ENCODE peak calls at places on chromosomes 16 and 17, in four cellular contexts. One of them, this sample, is unnamed.

GRCh38 chr16:16000685-16001084 is 51.3 kb downstream of the ABCC1 start:
- DNase-seq in heart left ventricle: no peak
- DNase-seq in tibial nerve: no peak
- DNase-seq in cardiac fibroblast: no peak
- DNase-seq in this sample: no peak

GRCh38 chr17:47315451-47316266 is 8.1 kb upstream of the EFCAB13 start:
- DNase-seq in heart left ventricle: no peak
- DNase-seq in tibial nerve: no peak
- DNase-seq in cardiac fibroblast: peak
- DNase-seq in this sample: peak

GRCh38 chr16:73020409-73020884 is 27.5 kb downstream of the ZFHX3 start:
- DNase-seq in heart left ventricle: peak
- DNase-seq in tibial nerve: peak
- DNase-seq in cardiac fibroblast: peak
- DNase-seq in this sample: peak

GRCh38 chr17:46722662-46723285 is 95.7 kb downstream of the WNT3 start:
- DNase-seq in heart left ventricle: no peak
- DNase-seq in tibial nerve: no peak
- DNase-seq in cardiac fibroblast: no peak
- DNase-seq in this sample: no peak

GRCh38 chr16:29852654-29853053 is 10.4 kb downstream of the CDIPT start:
- DNase-seq in heart left ventricle: peak
- DNase-seq in tibial nerve: no peak
- DNase-seq in cardiac fibroblast: peak
- DNase-seq in this sample: peak

GRCh38 chr16:78660795-78661194 is 561.3 kb downstream of the WWOX start:
- DNase-seq in heart left ventricle: no peak
- DNase-seq in tibial nerve: no peak
- DNase-seq in cardiac fibroblast: no peak
- DNase-seq in this sample: no peak

GRCh38 chr16:55035037-55035436 is 104.4 kb downstream of the IRX5 start:
- DNase-seq in heart left ventricle: peak
- DNase-seq in tibial nerve: no peak
- DNase-seq in cardiac fibroblast: peak
- DNase-seq in this sample: no peak

GRCh38 chr17:40035162-40035559 is 19.0 kb downstream of the MED24 start:
- DNase-seq in heart left ventricle: no peak
- DNase-seq in tibial nerve: no peak
- DNase-seq in cardiac fibroblast: peak
- DNase-seq in this sample: peak

GRCh38 chr16:78742501-78743283 is 643.2 kb downstream of the WWOX start:
- DNase-seq in heart left ventricle: peak
- DNase-seq in tibial nerve: peak
- DNase-seq in cardiac fibroblast: no peak
- DNase-seq in this sample: peak

GRCh38 chr17:46831573-46832305 is 13.2 kb upstream of the WNT3 start:
- DNase-seq in heart left ventricle: no peak
- DNase-seq in tibial nerve: no peak
- DNase-seq in cardiac fibroblast: no peak
- DNase-seq in this sample: no peak

GRCh38 chr17:1273492-1274242 is 3.4 kb downstream of the BHLHA9 start:
- DNase-seq in heart left ventricle: no peak
- DNase-seq in tibial nerve: no peak
- DNase-seq in cardiac fibroblast: no peak
- DNase-seq in this sample: no peak

GRCh38 chr17:1272701-1273100 is 2.5 kb downstream of the BHLHA9 start:
- DNase-seq in heart left ventricle: no peak
- DNase-seq in tibial nerve: no peak
- DNase-seq in cardiac fibroblast: no peak
- DNase-seq in this sample: no peak

GRCh38 chr17:1271020-1271423 is 778 bp downstream of the BHLHA9 start:
- DNase-seq in heart left ventricle: no peak
- DNase-seq in tibial nerve: no peak
- DNase-seq in cardiac fibroblast: no peak
- DNase-seq in this sample: no peak

GRCh38 chr17:1270210-1271019 is at the start of gene BHLHA9:
- DNase-seq in heart left ventricle: no peak
- DNase-seq in tibial nerve: no peak
- DNase-seq in cardiac fibroblast: no peak
- DNase-seq in this sample: no peak

DNA sequence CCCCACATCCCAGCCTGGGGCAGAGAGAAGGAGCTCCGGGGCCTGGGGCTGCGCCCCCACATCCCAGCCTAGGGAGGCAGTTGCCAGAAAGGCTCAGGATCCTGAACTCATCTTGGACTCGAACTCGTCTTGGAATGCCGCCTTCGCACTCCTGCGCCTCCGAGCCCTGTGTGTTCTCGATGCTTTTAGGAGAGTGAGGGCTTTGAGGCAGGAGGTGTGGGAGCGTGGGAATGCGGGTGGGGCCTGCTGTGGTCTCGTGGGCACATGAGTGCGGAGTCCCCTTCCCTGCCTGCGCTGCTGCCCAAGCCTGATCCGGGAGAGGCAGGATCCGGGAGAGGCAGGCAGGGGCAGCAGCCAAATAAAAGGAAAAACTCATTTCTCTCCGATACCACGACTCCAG is 1.2 kb downstream of the BHLHA9 start:
- DNase-seq in heart left ventricle: no peak
- DNase-seq in tibial nerve: no peak
- DNase-seq in cardiac fibroblast: no peak
- DNase-seq in this sample: no peak
- TF ChIP-seq CTCF in heart left ventricle: no peak
- TF ChIP-seq CTCF in tibial nerve: no peak
- TF ChIP-seq CTCF in cardiac fibroblast: no peak
- TF ChIP-seq CTCF in this sample: no peak

DNA sequence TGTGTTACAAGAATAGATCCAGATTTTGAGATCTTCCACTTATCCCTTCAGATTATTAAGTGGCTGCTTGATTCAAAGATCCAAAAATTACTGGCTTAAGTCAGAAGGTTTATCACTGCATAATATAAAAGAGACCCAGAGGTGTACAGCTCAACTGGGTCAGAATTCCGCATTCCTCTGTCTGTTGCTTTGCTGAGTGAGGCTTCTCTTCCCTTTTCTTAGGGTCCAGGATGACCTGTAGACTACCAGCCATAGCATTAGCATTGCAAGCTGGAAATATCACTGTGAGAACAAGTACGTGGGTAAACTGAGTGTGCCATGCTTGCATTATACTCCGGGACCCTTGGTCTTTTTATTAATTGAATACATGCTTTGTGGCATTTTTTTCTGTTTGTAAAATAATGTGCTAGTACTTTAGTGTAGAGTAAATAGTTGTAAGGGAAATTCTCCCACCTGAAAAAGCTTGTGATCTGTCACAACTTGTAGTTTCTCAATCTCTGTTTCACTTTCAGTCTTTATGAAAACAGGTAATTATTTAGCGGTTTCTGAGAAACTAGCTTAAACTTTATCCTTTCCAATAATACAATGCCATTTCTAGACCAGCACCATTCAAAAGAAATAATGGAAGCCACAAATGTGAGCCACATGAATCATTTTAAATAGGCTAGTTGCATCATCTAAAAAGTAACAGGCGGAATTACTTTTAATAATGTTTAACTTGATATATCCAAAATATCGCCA is 61.6 kb downstream of the TNRC6C start:
- DNase-seq in heart left ventricle: no peak
- DNase-seq in tibial nerve: no peak
- DNase-seq in cardiac fibroblast: no peak
- DNase-seq in this sample: no peak
- H3K4me3 ChIP-seq in heart left ventricle: no peak
- H3K4me3 ChIP-seq in tibial nerve: no peak
- H3K4me3 ChIP-seq in cardiac fibroblast: no peak
- H3K4me3 ChIP-seq in this sample: no peak

GRCh38 chr17:30220414-30220813 is 15.1 kb downstream of the SLC6A4 start:
- DNase-seq in heart left ventricle: no peak
- DNase-seq in tibial nerve: no peak
- DNase-seq in cardiac fibroblast: no peak
- DNase-seq in this sample: no peak

GRCh38 chr17:30219315-30219714 is 16.2 kb downstream of the SLC6A4 start:
- DNase-seq in heart left ventricle: no peak
- DNase-seq in tibial nerve: no peak
- DNase-seq in cardiac fibroblast: no peak
- DNase-seq in this sample: no peak

GRCh38 chr17:30221346-30221745 is 14.2 kb downstream of the SLC6A4 start:
- DNase-seq in heart left ventricle: no peak
- DNase-seq in tibial nerve: no peak
- DNase-seq in cardiac fibroblast: no peak
- DNase-seq in this sample: no peak

GRCh38 chr17:30218689-30219266 is 16.7 kb downstream of the SLC6A4 start:
- DNase-seq in heart left ventricle: no peak
- DNase-seq in tibial nerve: no peak
- DNase-seq in cardiac fibroblast: no peak
- DNase-seq in this sample: no peak

GRCh38 chr17:30219833-30220232 is 15.7 kb downstream of the SLC6A4 start:
- DNase-seq in heart left ventricle: no peak
- DNase-seq in tibial nerve: no peak
- DNase-seq in cardiac fibroblast: no peak
- DNase-seq in this sample: no peak
- TF ChIP-seq CTCF in heart left ventricle: no peak
- TF ChIP-seq CTCF in tibial nerve: no peak
- TF ChIP-seq CTCF in cardiac fibroblast: no peak
- TF ChIP-seq CTCF in this sample: no peak

GRCh38 chr17:2853722-2854580 is 57.7 kb downstream of the RAP1GAP2 start:
- DNase-seq in heart left ventricle: peak
- DNase-seq in tibial nerve: no peak
- DNase-seq in cardiac fibroblast: peak
- DNase-seq in this sample: no peak

GRCh38 chr17:2852211-2852610 is 56.0 kb downstream of the RAP1GAP2 start:
- DNase-seq in heart left ventricle: no peak
- DNase-seq in tibial nerve: no peak
- DNase-seq in cardiac fibroblast: no peak
- DNase-seq in this sample: no peak

GRCh38 chr17:2853111-2853721 is 57.0 kb downstream of the RAP1GAP2 start:
- DNase-seq in heart left ventricle: peak
- DNase-seq in tibial nerve: no peak
- DNase-seq in cardiac fibroblast: peak
- DNase-seq in this sample: peak

GRCh38 chr17:2851615-2852014 is 55.4 kb downstream of the RAP1GAP2 start:
- DNase-seq in heart left ventricle: no peak
- DNase-seq in tibial nerve: no peak
- DNase-seq in cardiac fibroblast: no peak
- DNase-seq in this sample: no peak

DNA sequence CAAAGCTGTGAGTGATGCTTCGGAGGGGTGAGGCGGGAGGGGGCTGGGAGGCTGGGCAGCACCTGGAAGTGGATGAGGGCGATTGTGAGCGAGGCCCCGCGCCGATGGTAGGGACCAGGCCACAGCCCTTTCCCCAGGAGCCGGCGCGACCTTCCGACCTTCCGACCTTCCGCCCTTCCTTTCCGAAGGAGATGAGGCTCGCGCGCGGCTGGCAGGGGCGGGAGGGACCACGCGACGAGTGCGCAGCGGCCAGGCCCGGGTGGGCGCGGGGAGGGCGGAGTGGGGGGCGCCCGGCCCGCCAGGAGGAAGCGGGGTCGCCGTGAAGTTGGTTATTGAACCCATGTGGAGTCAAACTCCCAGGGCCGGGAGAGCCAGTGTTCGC is 56.5 kb downstream of the RAP1GAP2 start:
- DNase-seq in heart left ventricle: no peak
- DNase-seq in tibial nerve: no peak
- DNase-seq in cardiac fibroblast: no peak
- DNase-seq in this sample: no peak
- H3K4me3 ChIP-seq in heart left ventricle: peak
- H3K4me3 ChIP-seq in tibial nerve: peak
- H3K4me3 ChIP-seq in cardiac fibroblast: peak
- H3K4me3 ChIP-seq in this sample: peak

GRCh38 chr16:89269805-89270665 is 52.5 kb downstream of the ZNF778 start:
- DNase-seq in heart left ventricle: no peak
- DNase-seq in tibial nerve: no peak
- DNase-seq in cardiac fibroblast: peak
- DNase-seq in this sample: no peak
- TF ChIP-seq CTCF in heart left ventricle: no peak
- TF ChIP-seq CTCF in tibial nerve: no peak
- TF ChIP-seq CTCF in cardiac fibroblast: no peak
- TF ChIP-seq CTCF in this sample: no peak

DNA sequence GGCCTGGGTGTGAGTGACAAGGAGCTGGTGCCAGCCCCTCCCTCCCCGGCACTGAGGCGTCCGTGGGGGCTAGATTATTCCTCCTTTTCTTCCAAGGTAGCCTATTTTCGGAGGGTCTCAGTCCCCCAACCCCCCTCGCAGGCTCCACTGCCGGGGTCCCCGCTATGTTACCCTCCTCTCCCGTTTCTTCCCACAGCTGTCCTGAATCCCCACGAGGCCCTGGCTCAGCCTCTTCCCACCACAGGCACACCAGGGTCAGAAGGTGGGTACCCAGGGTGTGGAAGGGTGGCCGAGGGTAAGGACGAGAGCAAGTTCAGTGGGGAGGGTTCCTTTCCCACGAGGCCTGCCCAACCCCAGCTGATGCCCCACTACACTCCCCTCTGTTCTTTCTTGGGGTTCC is 611 bp downstream of the RAMP2 start:
- DNase-seq in heart left ventricle: no peak
- DNase-seq in tibial nerve: no peak
- DNase-seq in cardiac fibroblast: no peak
- DNase-seq in this sample: no peak
- H3K4me3 ChIP-seq in heart left ventricle: peak
- H3K4me3 ChIP-seq in tibial nerve: peak
- H3K4me3 ChIP-seq in cardiac fibroblast: peak
- H3K4me3 ChIP-seq in this sample: peak

GRCh38 chr16:85563515-85564276 is 49.4 kb upstream of the GSE1 start:
- DNase-seq in heart left ventricle: peak
- DNase-seq in tibial nerve: peak
- DNase-seq in cardiac fibroblast: peak
- DNase-seq in this sample: peak
- TF ChIP-seq CTCF in heart left ventricle: no peak
- TF ChIP-seq CTCF in tibial nerve: peak
- TF ChIP-seq CTCF in cardiac fibroblast: peak
- TF ChIP-seq CTCF in this sample: peak

GRCh38 chr17:75845933-75846700 is 1.9 kb upstream of the UNC13D start:
- DNase-seq in heart left ventricle: no peak
- DNase-seq in tibial nerve: no peak
- DNase-seq in cardiac fibroblast: no peak
- DNase-seq in this sample: no peak
- H3K4me3 ChIP-seq in heart left ventricle: no peak
- H3K4me3 ChIP-seq in tibial nerve: no peak
- H3K4me3 ChIP-seq in cardiac fibroblast: no peak
- H3K4me3 ChIP-seq in this sample: no peak

GRCh38 chr16:4328580-4329353 is 12.9 kb downstream of the GLIS2 start:
- DNase-seq in heart left ventricle: peak
- DNase-seq in tibial nerve: no peak
- DNase-seq in cardiac fibroblast: no peak
- DNase-seq in this sample: no peak

GRCh38 chr16:4332623-4333307 is 16.9 kb downstream of the GLIS2 start:
- DNase-seq in heart left ventricle: no peak
- DNase-seq in tibial nerve: no peak
- DNase-seq in cardiac fibroblast: no peak
- DNase-seq in this sample: no peak

GRCh38 chr16:4332083-4332482 is 16.2 kb downstream of the GLIS2 start:
- DNase-seq in heart left ventricle: no peak
- DNase-seq in tibial nerve: no peak
- DNase-seq in cardiac fibroblast: no peak
- DNase-seq in this sample: no peak

GRCh38 chr16:4329354-4329775 is 13.5 kb downstream of the GLIS2 start:
- DNase-seq in heart left ventricle: no peak
- DNase-seq in tibial nerve: no peak
- DNase-seq in cardiac fibroblast: no peak
- DNase-seq in this sample: no peak

GRCh38 chr16:4330277-4330882 is 14.5 kb downstream of the GLIS2 start:
- DNase-seq in heart left ventricle: peak
- DNase-seq in tibial nerve: peak
- DNase-seq in cardiac fibroblast: peak
- DNase-seq in this sample: peak
- TF ChIP-seq CTCF in heart left ventricle: peak
- TF ChIP-seq CTCF in tibial nerve: peak
- TF ChIP-seq CTCF in cardiac fibroblast: peak
- TF ChIP-seq CTCF in this sample: peak

This sample was measured in fibroblast of villous mesenchyme.